ENCODE peak calls at places on chromosome 17, in four cellular contexts. Q is EL, W is pancreas, Y is AG20443. R is an unnamed sample.

GRCh38 chr17:63250830-63251229 is 195.3 kb downstream of the CYB561 start:
- DNase-seq in W (no peak), Q (no peak), Y (peak; percentile 41), R (no peak)

GRCh38 chr17:46742539-46743270 is 75.8 kb downstream of the WNT3 start:
- DNase-seq in Q (peak; percentile 98), Y (peak; percentile 87), W (no peak), R (peak; percentile 21)

GRCh38 chr17:44362964-44363612 is 565 bp downstream of the FAM171A2 start:
- DNase-seq in Q (no peak), Y (peak; percentile 56), W (no peak), R (peak; percentile 69)

GRCh38 chr17:12637015-12637414 is 28.7 kb upstream of the MYOCD start:
- DNase-seq in Y (peak; percentile 81), Q (peak; percentile 80), W (no peak), R (no peak)

GRCh38 chr17:36082062-36082461 is 7.9 kb downstream of the CCL3 start:
- DNase-seq in Q (no peak), Y (no peak), W (no peak), R (no peak)

GRCh38 chr17:35747540-35748017 is 5.5 kb downstream of the GAS2L2 start:
- DNase-seq in Q (peak; percentile 78), Y (peak; percentile 88), W (peak; percentile 87), R (peak; percentile 71)

GRCh38 chr17:81251091-81251942 is 12.2 kb downstream of the NDUFAF8 start:
- DNase-seq in Y (no peak), W (no peak), Q (no peak), R (peak; percentile 40)

GRCh38 chr17:78522031-78522809 is 55.0 kb downstream of the DNAH17 start:
- DNase-seq in Y (no peak), Q (no peak), W (peak; percentile 18), R (no peak)

GRCh38 chr17:42311240-42312034 is 23.1 kb downstream of the STAT5A start:
- DNase-seq in Y (peak; percentile 94), Q (peak; percentile 86), W (no peak), R (no peak)

GRCh38 chr17:16439303-16439791 is 24.0 kb downstream of the TRPV2 start:
- DNase-seq in Y (no peak), Q (no peak), W (no peak), R (peak; percentile 43)

GRCh38 chr17:57908278-57908677 is 46.9 kb downstream of the CUEDC1 start:
- DNase-seq in W (no peak), Y (no peak), Q (no peak), R (no peak)

GRCh38 chr17:42159796-42160551 is 5.2 kb upstream of the RAB5C start:
- DNase-seq in Y (no peak), W (no peak), Q (no peak), R (no peak)

GRCh38 chr17:42266918-42267766 is 9.0 kb downstream of the STAT5B start:
- DNase-seq in Y (peak; percentile 16), W (no peak), Q (peak; percentile 89), R (no peak)

GRCh38 chr17:6749519-6749918 is 6.3 kb upstream of the XAF1 start:
- DNase-seq in Y (no peak), W (no peak), Q (peak; percentile 37), R (no peak)

GRCh38 chr17:43515641-43516040 is 30.5 kb downstream of the ETV4 start:
- DNase-seq in Q (no peak), Y (no peak), W (no peak), R (no peak)

GRCh38 chr17:76370261-76370993 is 14.0 kb upstream of the SPHK1 start:
- DNase-seq in Y (peak; percentile 93), Q (peak; percentile 98), W (no peak), R (no peak)

GRCh38 chr17:38920374-38921291 is 4.8 kb upstream of the LASP1NB start:
- DNase-seq in Q (no peak), W (peak; percentile 24), Y (no peak), R (no peak)

GRCh38 chr17:41998497-41998896 is 18.7 kb downstream of the DNAJC7 start:
- DNase-seq in Q (no peak), W (no peak), Y (no peak), R (no peak)

GRCh38 chr17:57365420-57365819 is 109.1 kb downstream of the MSI2 start:
- DNase-seq in Q (no peak), W (no peak), Y (no peak), R (no peak)

GRCh38 chr17:65456368-65457151 is 104.9 kb downstream of the AXIN2 start:
- DNase-seq in Q (no peak), Y (peak; percentile 35), W (no peak), R (no peak)

GRCh38 chr17:83203472-83204221 is 124.2 kb downstream of the METRNL start:
- DNase-seq in Q (no peak), Y (no peak), W (peak; percentile 52), R (no peak)

GRCh38 chr17:65359016-65359415 is 202.4 kb downstream of the AXIN2 start:
- DNase-seq in W (no peak), Q (peak; percentile 89), Y (peak; percentile 81), R (no peak)

GRCh38 chr17:41718287-41718645 is 6.1 kb downstream of the GAST start:
- DNase-seq in W (no peak), Y (no peak), Q (no peak), R (no peak)

GRCh38 chr17:17740627-17741237 is 59.5 kb downstream of the RAI1 start:
- DNase-seq in W (no peak), Q (no peak), Y (no peak), R (no peak)

GRCh38 chr17:83152745-83153611 is 73.6 kb downstream of the METRNL start:
- DNase-seq in Q (no peak), Y (no peak), W (no peak), R (no peak)

GRCh38 chr17:42720996-42721583 is 23.8 kb downstream of the EZH1 start:
- DNase-seq in Q (peak; percentile 64), W (no peak), Y (peak; percentile 74), R (peak; percentile 80)

GRCh38 chr17:79572136-79572915 is 38.5 kb downstream of the RBFOX3 start:
- DNase-seq in Y (no peak), W (no peak), Q (no peak), R (no peak)

GRCh38 chr17:69492410-69493071 is 78.0 kb downstream of the MAP2K6 start:
- DNase-seq in Q (peak; percentile 93), W (no peak), Y (peak; percentile 92), R (no peak)

GRCh38 chr17:55421179-55421934 is at the start of gene MMD:
- DNase-seq in W (peak; percentile 70), Y (peak; percentile 37), Q (peak; percentile 32), R (no peak)

GRCh38 chr17:559699-560378 is 154.8 kb downstream of the VPS53 start:
- DNase-seq in Q (peak; percentile 94), W (no peak), Y (peak; percentile 94), R (no peak)

GRCh38 chr17:1498869-1499268 is 6.4 kb upstream of the MYO1C start:
- DNase-seq in W (no peak), Y (no peak), Q (peak; percentile 32), R (no peak)

R was measured in NCI-H146.